ENCODE peak calls at places on chromosomes 3 and 15, in ten cellular contexts. One of them, this sample, is unnamed.

GRCh38 chr15:67674983-67675382 is 132.5 kb downstream of the MAP2K5 start:
- DNase-seq in stomach: no peak
- DNase-seq in IMR-90: no peak
- DNase-seq in lower lobe of right lung: no peak
- DNase-seq in uterus: no peak
- DNase-seq in kidney: no peak
- DNase-seq in PC-9: no peak
- DNase-seq in fibroblast of lung: peak
- DNase-seq in dorsolateral prefrontal cortex: no peak
- DNase-seq in spleen: no peak
- DNase-seq in this sample: no peak

GRCh38 chr3:54121404-54122045 is 827 bp upstream of the CACNA2D3 start:
- DNase-seq in stomach: no peak
- DNase-seq in IMR-90: no peak
- DNase-seq in lower lobe of right lung: no peak
- DNase-seq in uterus: no peak
- DNase-seq in kidney: peak
- DNase-seq in PC-9: no peak
- DNase-seq in fibroblast of lung: peak
- DNase-seq in dorsolateral prefrontal cortex: no peak
- DNase-seq in spleen: no peak
- DNase-seq in this sample: no peak

GRCh38 chr3:50251220-50251619 is 15.2 kb downstream of the GNAI2 start:
- DNase-seq in stomach: peak
- DNase-seq in IMR-90: peak
- DNase-seq in lower lobe of right lung: no peak
- DNase-seq in uterus: no peak
- DNase-seq in kidney: no peak
- DNase-seq in PC-9: peak
- DNase-seq in fibroblast of lung: peak
- DNase-seq in dorsolateral prefrontal cortex: no peak
- DNase-seq in spleen: no peak
- DNase-seq in this sample: peak

GRCh38 chr3:152860736-152861135 is 25.8 kb downstream of the P2RY1 start:
- DNase-seq in stomach: no peak
- DNase-seq in IMR-90: no peak
- DNase-seq in lower lobe of right lung: no peak
- DNase-seq in uterus: no peak
- DNase-seq in kidney: no peak
- DNase-seq in PC-9: no peak
- DNase-seq in fibroblast of lung: no peak
- DNase-seq in dorsolateral prefrontal cortex: no peak
- DNase-seq in spleen: no peak
- DNase-seq in this sample: no peak

GRCh38 chr3:177827517-177828249 is 630.4 kb upstream of the TBL1XR1 start:
- DNase-seq in stomach: no peak
- DNase-seq in IMR-90: peak
- DNase-seq in lower lobe of right lung: no peak
- DNase-seq in uterus: no peak
- DNase-seq in kidney: no peak
- DNase-seq in PC-9: peak
- DNase-seq in fibroblast of lung: peak
- DNase-seq in dorsolateral prefrontal cortex: no peak
- DNase-seq in spleen: no peak
- DNase-seq in this sample: peak

GRCh38 chr3:170222647-170223541 is 670 bp downstream of the PRKCI start:
- DNase-seq in stomach: peak
- DNase-seq in IMR-90: peak
- DNase-seq in lower lobe of right lung: peak
- DNase-seq in uterus: peak
- DNase-seq in kidney: peak
- DNase-seq in PC-9: no peak
- DNase-seq in fibroblast of lung: peak
- DNase-seq in dorsolateral prefrontal cortex: no peak
- DNase-seq in spleen: no peak
- DNase-seq in this sample: no peak

GRCh38 chr15:69074011-69074842 is 59.7 kb downstream of the NOX5 start:
- DNase-seq in stomach: peak
- DNase-seq in IMR-90: peak
- DNase-seq in lower lobe of right lung: peak
- DNase-seq in uterus: peak
- DNase-seq in kidney: peak
- DNase-seq in PC-9: peak
- DNase-seq in fibroblast of lung: peak
- DNase-seq in dorsolateral prefrontal cortex: no peak
- DNase-seq in spleen: no peak
- DNase-seq in this sample: no peak

GRCh38 chr3:30657914-30658313 is 51.5 kb downstream of the TGFBR2 start:
- DNase-seq in stomach: no peak
- DNase-seq in IMR-90: peak
- DNase-seq in lower lobe of right lung: no peak
- DNase-seq in uterus: no peak
- DNase-seq in kidney: no peak
- DNase-seq in PC-9: no peak
- DNase-seq in fibroblast of lung: peak
- DNase-seq in dorsolateral prefrontal cortex: no peak
- DNase-seq in spleen: no peak
- DNase-seq in this sample: no peak

GRCh38 chr3:120894285-120894684 is 13.7 kb upstream of the STXBP5L start:
- DNase-seq in stomach: no peak
- DNase-seq in IMR-90: no peak
- DNase-seq in lower lobe of right lung: no peak
- DNase-seq in uterus: peak
- DNase-seq in kidney: no peak
- DNase-seq in PC-9: no peak
- DNase-seq in fibroblast of lung: peak
- DNase-seq in dorsolateral prefrontal cortex: no peak
- DNase-seq in spleen: no peak
- DNase-seq in this sample: no peak

GRCh38 chr3:183477801-183478456 is 49.5 kb upstream of the MCF2L2 start:
- DNase-seq in stomach: no peak
- DNase-seq in IMR-90: no peak
- DNase-seq in lower lobe of right lung: no peak
- DNase-seq in uterus: no peak
- DNase-seq in kidney: no peak
- DNase-seq in PC-9: no peak
- DNase-seq in fibroblast of lung: no peak
- DNase-seq in dorsolateral prefrontal cortex: no peak
- DNase-seq in spleen: no peak
- DNase-seq in this sample: no peak

GRCh38 chr3:143157957-143158548 is 38.5 kb downstream of the CHST2 start:
- DNase-seq in stomach: no peak
- DNase-seq in IMR-90: no peak
- DNase-seq in lower lobe of right lung: no peak
- DNase-seq in uterus: no peak
- DNase-seq in kidney: no peak
- DNase-seq in PC-9: no peak
- DNase-seq in fibroblast of lung: peak
- DNase-seq in dorsolateral prefrontal cortex: no peak
- DNase-seq in spleen: no peak
- DNase-seq in this sample: no peak
- H3K27ac ChIP-seq in stomach: no peak
- H3K27ac ChIP-seq in IMR-90: no peak
- H3K27ac ChIP-seq in lower lobe of right lung: no peak
- H3K27ac ChIP-seq in uterus: no peak
- H3K27ac ChIP-seq in kidney: no peak
- H3K27ac ChIP-seq in PC-9: no peak
- H3K27ac ChIP-seq in fibroblast of lung: no peak
- H3K27ac ChIP-seq in dorsolateral prefrontal cortex: no peak
- H3K27ac ChIP-seq in spleen: no peak
- H3K27ac ChIP-seq in this sample: peak

DNA sequence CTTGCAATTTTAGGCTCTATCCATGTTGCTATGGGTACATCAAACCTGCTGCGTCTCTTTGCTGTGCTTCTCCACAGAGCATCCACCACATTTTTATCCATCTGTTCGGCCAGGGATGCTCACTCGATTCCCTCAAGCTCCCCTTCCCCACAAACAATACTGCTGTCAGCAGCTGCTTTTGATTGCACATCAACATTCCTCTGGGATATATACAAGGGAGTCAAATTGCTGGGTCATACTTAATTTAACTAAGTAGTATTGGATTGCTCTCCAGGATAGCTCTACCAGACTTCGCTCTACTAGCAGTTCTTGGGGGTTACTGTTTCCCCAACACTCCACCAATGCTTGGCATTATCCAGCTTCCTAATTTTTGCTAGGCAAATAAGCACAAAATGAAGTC is 36.8 kb downstream of the TMEM108 start:
- DNase-seq in stomach: no peak
- DNase-seq in IMR-90: no peak
- DNase-seq in lower lobe of right lung: no peak
- DNase-seq in uterus: no peak
- DNase-seq in kidney: no peak
- DNase-seq in PC-9: no peak
- DNase-seq in fibroblast of lung: no peak
- DNase-seq in dorsolateral prefrontal cortex: no peak
- DNase-seq in spleen: no peak
- DNase-seq in this sample: no peak
- H3K27ac ChIP-seq in stomach: no peak
- H3K27ac ChIP-seq in IMR-90: no peak
- H3K27ac ChIP-seq in lower lobe of right lung: no peak
- H3K27ac ChIP-seq in uterus: no peak
- H3K27ac ChIP-seq in kidney: no peak
- H3K27ac ChIP-seq in PC-9: no peak
- H3K27ac ChIP-seq in fibroblast of lung: no peak
- H3K27ac ChIP-seq in dorsolateral prefrontal cortex: no peak
- H3K27ac ChIP-seq in spleen: no peak
- H3K27ac ChIP-seq in this sample: no peak

GRCh38 chr3:182464513-182465145 is 328.7 kb upstream of the ATP11B start:
- DNase-seq in stomach: no peak
- DNase-seq in IMR-90: no peak
- DNase-seq in lower lobe of right lung: no peak
- DNase-seq in uterus: no peak
- DNase-seq in kidney: no peak
- DNase-seq in PC-9: no peak
- DNase-seq in fibroblast of lung: no peak
- DNase-seq in dorsolateral prefrontal cortex: no peak
- DNase-seq in spleen: no peak
- DNase-seq in this sample: no peak

GRCh38 chr3:182469086-182469485 is 324.2 kb upstream of the ATP11B start:
- DNase-seq in stomach: no peak
- DNase-seq in IMR-90: no peak
- DNase-seq in lower lobe of right lung: no peak
- DNase-seq in uterus: no peak
- DNase-seq in kidney: no peak
- DNase-seq in PC-9: no peak
- DNase-seq in fibroblast of lung: peak
- DNase-seq in dorsolateral prefrontal cortex: no peak
- DNase-seq in spleen: no peak
- DNase-seq in this sample: no peak

GRCh38 chr3:182460303-182460702 is 333.0 kb upstream of the ATP11B start:
- DNase-seq in stomach: no peak
- DNase-seq in IMR-90: no peak
- DNase-seq in lower lobe of right lung: no peak
- DNase-seq in uterus: no peak
- DNase-seq in kidney: no peak
- DNase-seq in PC-9: no peak
- DNase-seq in fibroblast of lung: no peak
- DNase-seq in dorsolateral prefrontal cortex: no peak
- DNase-seq in spleen: no peak
- DNase-seq in this sample: no peak

GRCh38 chr3:182470187-182470586 is 323.1 kb upstream of the ATP11B start:
- DNase-seq in stomach: no peak
- DNase-seq in IMR-90: no peak
- DNase-seq in lower lobe of right lung: no peak
- DNase-seq in uterus: no peak
- DNase-seq in kidney: no peak
- DNase-seq in PC-9: no peak
- DNase-seq in fibroblast of lung: no peak
- DNase-seq in dorsolateral prefrontal cortex: no peak
- DNase-seq in spleen: no peak
- DNase-seq in this sample: no peak

GRCh38 chr3:182465301-182466185 is 327.8 kb upstream of the ATP11B start:
- DNase-seq in stomach: no peak
- DNase-seq in IMR-90: no peak
- DNase-seq in lower lobe of right lung: no peak
- DNase-seq in uterus: no peak
- DNase-seq in kidney: no peak
- DNase-seq in PC-9: no peak
- DNase-seq in fibroblast of lung: peak
- DNase-seq in dorsolateral prefrontal cortex: no peak
- DNase-seq in spleen: no peak
- DNase-seq in this sample: no peak
- H3K27ac ChIP-seq in stomach: no peak
- H3K27ac ChIP-seq in IMR-90: no peak
- H3K27ac ChIP-seq in lower lobe of right lung: no peak
- H3K27ac ChIP-seq in uterus: no peak
- H3K27ac ChIP-seq in kidney: no peak
- H3K27ac ChIP-seq in PC-9: no peak
- H3K27ac ChIP-seq in fibroblast of lung: no peak
- H3K27ac ChIP-seq in dorsolateral prefrontal cortex: no peak
- H3K27ac ChIP-seq in spleen: no peak
- H3K27ac ChIP-seq in this sample: no peak

GRCh38 chr3:11132861-11133260 is 21.4 kb upstream of the HRH1 start:
- DNase-seq in stomach: no peak
- DNase-seq in IMR-90: no peak
- DNase-seq in lower lobe of right lung: no peak
- DNase-seq in uterus: no peak
- DNase-seq in kidney: no peak
- DNase-seq in PC-9: no peak
- DNase-seq in fibroblast of lung: no peak
- DNase-seq in dorsolateral prefrontal cortex: no peak
- DNase-seq in spleen: no peak
- DNase-seq in this sample: no peak

GRCh38 chr3:11136116-11136515 is 18.2 kb upstream of the HRH1 start:
- DNase-seq in stomach: no peak
- DNase-seq in IMR-90: peak
- DNase-seq in lower lobe of right lung: no peak
- DNase-seq in uterus: no peak
- DNase-seq in kidney: no peak
- DNase-seq in PC-9: no peak
- DNase-seq in fibroblast of lung: peak
- DNase-seq in dorsolateral prefrontal cortex: no peak
- DNase-seq in spleen: no peak
- DNase-seq in this sample: no peak

GRCh38 chr3:11137627-11137959 is 16.7 kb upstream of the HRH1 start:
- DNase-seq in stomach: no peak
- DNase-seq in IMR-90: no peak
- DNase-seq in lower lobe of right lung: no peak
- DNase-seq in uterus: no peak
- DNase-seq in kidney: no peak
- DNase-seq in PC-9: no peak
- DNase-seq in fibroblast of lung: no peak
- DNase-seq in dorsolateral prefrontal cortex: no peak
- DNase-seq in spleen: no peak
- DNase-seq in this sample: no peak

GRCh38 chr3:11136871-11137626 is 17.2 kb upstream of the HRH1 start:
- DNase-seq in stomach: no peak
- DNase-seq in IMR-90: peak
- DNase-seq in lower lobe of right lung: no peak
- DNase-seq in uterus: peak
- DNase-seq in kidney: peak
- DNase-seq in PC-9: peak
- DNase-seq in fibroblast of lung: peak
- DNase-seq in dorsolateral prefrontal cortex: peak
- DNase-seq in spleen: no peak
- DNase-seq in this sample: peak

DNA sequence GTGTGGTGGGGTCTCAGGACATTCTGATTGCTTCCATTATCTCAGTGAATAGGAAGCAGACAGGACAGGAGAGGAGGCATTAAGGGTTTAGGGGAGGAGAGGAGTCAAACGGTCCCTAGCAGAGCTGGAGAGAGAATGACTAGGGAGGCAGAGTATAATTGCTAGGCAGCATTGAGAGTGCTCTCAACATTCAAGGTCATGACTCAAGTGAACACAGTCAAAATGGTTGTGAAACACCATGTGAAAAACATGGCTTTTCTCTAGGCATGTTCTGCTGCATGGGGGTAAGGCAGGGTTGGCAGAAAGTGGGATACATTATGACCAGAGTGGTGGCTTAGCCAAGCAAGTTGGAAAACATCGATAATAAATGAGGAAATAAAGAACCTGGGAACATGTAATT is 19.5 kb upstream of the HRH1 start:
- DNase-seq in stomach: no peak
- DNase-seq in IMR-90: peak
- DNase-seq in lower lobe of right lung: no peak
- DNase-seq in uterus: no peak
- DNase-seq in kidney: no peak
- DNase-seq in PC-9: no peak
- DNase-seq in fibroblast of lung: no peak
- DNase-seq in dorsolateral prefrontal cortex: no peak
- DNase-seq in spleen: no peak
- DNase-seq in this sample: no peak
- H3K27ac ChIP-seq in stomach: no peak
- H3K27ac ChIP-seq in IMR-90: no peak
- H3K27ac ChIP-seq in lower lobe of right lung: no peak
- H3K27ac ChIP-seq in uterus: no peak
- H3K27ac ChIP-seq in kidney: no peak
- H3K27ac ChIP-seq in PC-9: peak
- H3K27ac ChIP-seq in fibroblast of lung: no peak
- H3K27ac ChIP-seq in dorsolateral prefrontal cortex: no peak
- H3K27ac ChIP-seq in spleen: no peak
- H3K27ac ChIP-seq in this sample: no peak

This sample was measured in epithelial cell of prostate.